ENCODE peak calls at places on chromosome 14, in ten cellular contexts. One of them, this sample, is unnamed.

GRCh38 chr14:21025374-21026151 is 702 bp upstream of the NDRG2 start:
- DNase-seq in CD8-positive, alpha-beta T cell: peak; percentile 29
- DNase-seq in stomach: peak; percentile 35
- DNase-seq in adrenal gland: peak; percentile 87
- DNase-seq in A549: no peak
- DNase-seq in cardiac muscle cell: peak; percentile 91
- DNase-seq in uterus: peak; percentile 95
- DNase-seq in left lung: no peak
- DNase-seq in PC-9: no peak
- DNase-seq in progenitor cell of endocrine pancreas: peak; percentile 38
- DNase-seq in this sample: peak; percentile 21

GRCh38 chr14:69010632-69011031 is 31.5 kb upstream of the ACTN1 start:
- DNase-seq in stomach: no peak
- DNase-seq in left lung: no peak
- DNase-seq in adrenal gland: no peak
- DNase-seq in cardiac muscle cell: no peak
- DNase-seq in CD8-positive, alpha-beta T cell: peak; percentile 29
- DNase-seq in PC-9: no peak
- DNase-seq in A549: no peak
- DNase-seq in uterus: no peak
- DNase-seq in progenitor cell of endocrine pancreas: no peak
- DNase-seq in this sample: no peak

GRCh38 chr14:38255408-38255672 is 553 bp downstream of the CLEC14A start:
- DNase-seq in stomach: no peak
- DNase-seq in PC-9: no peak
- DNase-seq in uterus: no peak
- DNase-seq in left lung: peak; percentile 80
- DNase-seq in progenitor cell of endocrine pancreas: peak; percentile 32
- DNase-seq in adrenal gland: no peak
- DNase-seq in cardiac muscle cell: no peak
- DNase-seq in CD8-positive, alpha-beta T cell: no peak
- DNase-seq in A549: no peak
- DNase-seq in this sample: peak; percentile 38

GRCh38 chr14:101761881-101762529 is 496 bp downstream of the PPP2R5C start:
- DNase-seq in PC-9: peak; percentile 57
- DNase-seq in CD8-positive, alpha-beta T cell: peak; percentile 69
- DNase-seq in uterus: peak; percentile 40
- DNase-seq in progenitor cell of endocrine pancreas: peak; percentile 52
- DNase-seq in left lung: no peak
- DNase-seq in A549: peak; percentile 57
- DNase-seq in cardiac muscle cell: peak; percentile 55
- DNase-seq in stomach: peak; percentile 54
- DNase-seq in adrenal gland: peak; percentile 63
- DNase-seq in this sample: peak; percentile 36

GRCh38 chr14:102525213-102526143 is 15.9 kb upstream of the ANKRD9 start:
- DNase-seq in adrenal gland: no peak
- DNase-seq in PC-9: peak; percentile 71
- DNase-seq in A549: no peak
- DNase-seq in left lung: no peak
- DNase-seq in progenitor cell of endocrine pancreas: no peak
- DNase-seq in uterus: peak; percentile 37
- DNase-seq in CD8-positive, alpha-beta T cell: peak; percentile 53
- DNase-seq in stomach: no peak
- DNase-seq in cardiac muscle cell: no peak
- DNase-seq in this sample: no peak

GRCh38 chr14:103688906-103689902 is 26.0 kb downstream of the XRCC3 start:
- DNase-seq in cardiac muscle cell: no peak
- DNase-seq in CD8-positive, alpha-beta T cell: no peak
- DNase-seq in PC-9: no peak
- DNase-seq in left lung: peak; percentile 82
- DNase-seq in progenitor cell of endocrine pancreas: no peak
- DNase-seq in A549: no peak
- DNase-seq in uterus: no peak
- DNase-seq in stomach: no peak
- DNase-seq in adrenal gland: peak; percentile 83
- DNase-seq in this sample: no peak

GRCh38 chr14:23559010-23559920 is 3.2 kb downstream of the THTPA start:
- DNase-seq in CD8-positive, alpha-beta T cell: peak; percentile 73
- DNase-seq in uterus: no peak
- DNase-seq in A549: peak; percentile 72
- DNase-seq in adrenal gland: peak; percentile 74
- DNase-seq in PC-9: peak; percentile 45
- DNase-seq in left lung: peak; percentile 86
- DNase-seq in stomach: peak; percentile 59
- DNase-seq in cardiac muscle cell: peak; percentile 69
- DNase-seq in progenitor cell of endocrine pancreas: peak; percentile 50
- DNase-seq in this sample: peak; percentile 69

GRCh38 chr14:66596241-66596985 is 88.5 kb downstream of the GPHN start:
- DNase-seq in cardiac muscle cell: no peak
- DNase-seq in uterus: no peak
- DNase-seq in PC-9: no peak
- DNase-seq in adrenal gland: no peak
- DNase-seq in stomach: no peak
- DNase-seq in CD8-positive, alpha-beta T cell: no peak
- DNase-seq in progenitor cell of endocrine pancreas: no peak
- DNase-seq in left lung: peak; percentile 57
- DNase-seq in A549: no peak
- DNase-seq in this sample: no peak

GRCh38 chr14:89265229-89265628 is 151.8 kb downstream of the FOXN3 start:
- DNase-seq in cardiac muscle cell: no peak
- DNase-seq in PC-9: no peak
- DNase-seq in left lung: no peak
- DNase-seq in progenitor cell of endocrine pancreas: no peak
- DNase-seq in CD8-positive, alpha-beta T cell: no peak
- DNase-seq in uterus: no peak
- DNase-seq in adrenal gland: no peak
- DNase-seq in A549: no peak
- DNase-seq in stomach: no peak
- DNase-seq in this sample: no peak

GRCh38 chr14:22866874-22867273 is 4.7 kb upstream of the LRP10 start:
- DNase-seq in adrenal gland: no peak
- DNase-seq in A549: no peak
- DNase-seq in PC-9: no peak
- DNase-seq in progenitor cell of endocrine pancreas: no peak
- DNase-seq in CD8-positive, alpha-beta T cell: no peak
- DNase-seq in cardiac muscle cell: no peak
- DNase-seq in left lung: no peak
- DNase-seq in stomach: no peak
- DNase-seq in uterus: no peak
- DNase-seq in this sample: no peak

GRCh38 chr14:67704484-67705089 is 2.9 kb downstream of the RDH12 start:
- DNase-seq in CD8-positive, alpha-beta T cell: no peak
- DNase-seq in A549: peak; percentile 74
- DNase-seq in cardiac muscle cell: peak; percentile 56
- DNase-seq in adrenal gland: no peak
- DNase-seq in progenitor cell of endocrine pancreas: no peak
- DNase-seq in uterus: no peak
- DNase-seq in stomach: no peak
- DNase-seq in left lung: no peak
- DNase-seq in PC-9: peak; percentile 51
- DNase-seq in this sample: peak; percentile 34

GRCh38 chr14:47917344-47917954 is 242.0 kb upstream of the MDGA2 start:
- DNase-seq in uterus: no peak
- DNase-seq in left lung: no peak
- DNase-seq in stomach: no peak
- DNase-seq in PC-9: peak; percentile 16
- DNase-seq in A549: no peak
- DNase-seq in cardiac muscle cell: peak; percentile 46
- DNase-seq in adrenal gland: no peak
- DNase-seq in progenitor cell of endocrine pancreas: peak; percentile 20
- DNase-seq in CD8-positive, alpha-beta T cell: no peak
- DNase-seq in this sample: peak; percentile 53

GRCh38 chr14:75979641-75980422 is 2.0 kb downstream of the TGFB3 start:
- DNase-seq in adrenal gland: no peak
- DNase-seq in left lung: peak; percentile 68
- DNase-seq in A549: no peak
- DNase-seq in cardiac muscle cell: no peak
- DNase-seq in stomach: no peak
- DNase-seq in uterus: peak; percentile 58
- DNase-seq in PC-9: no peak
- DNase-seq in progenitor cell of endocrine pancreas: no peak
- DNase-seq in CD8-positive, alpha-beta T cell: no peak
- DNase-seq in this sample: no peak

GRCh38 chr14:75980856-75981255 is 939 bp downstream of the TGFB3 start:
- DNase-seq in adrenal gland: no peak
- DNase-seq in cardiac muscle cell: no peak
- DNase-seq in stomach: peak; percentile 47
- DNase-seq in uterus: peak; percentile 38
- DNase-seq in progenitor cell of endocrine pancreas: no peak
- DNase-seq in PC-9: peak; percentile 48
- DNase-seq in A549: no peak
- DNase-seq in left lung: no peak
- DNase-seq in CD8-positive, alpha-beta T cell: no peak
- DNase-seq in this sample: no peak

GRCh38 chr14:75981426-75981825 is 369 bp downstream of the TGFB3 start:
- DNase-seq in PC-9: no peak
- DNase-seq in uterus: peak; percentile 36
- DNase-seq in stomach: no peak
- DNase-seq in cardiac muscle cell: peak; percentile 32
- DNase-seq in left lung: no peak
- DNase-seq in adrenal gland: peak; percentile 66
- DNase-seq in progenitor cell of endocrine pancreas: no peak
- DNase-seq in CD8-positive, alpha-beta T cell: peak; percentile 49
- DNase-seq in A549: no peak
- DNase-seq in this sample: no peak

GRCh38 chr14:75982724-75983358 is 1.0 kb upstream of the TGFB3 start:
- DNase-seq in PC-9: no peak
- DNase-seq in progenitor cell of endocrine pancreas: no peak
- DNase-seq in cardiac muscle cell: no peak
- DNase-seq in adrenal gland: peak; percentile 80
- DNase-seq in A549: peak; percentile 74
- DNase-seq in uterus: peak; percentile 87
- DNase-seq in stomach: no peak
- DNase-seq in CD8-positive, alpha-beta T cell: no peak
- DNase-seq in left lung: peak; percentile 88
- DNase-seq in this sample: no peak

DNA sequence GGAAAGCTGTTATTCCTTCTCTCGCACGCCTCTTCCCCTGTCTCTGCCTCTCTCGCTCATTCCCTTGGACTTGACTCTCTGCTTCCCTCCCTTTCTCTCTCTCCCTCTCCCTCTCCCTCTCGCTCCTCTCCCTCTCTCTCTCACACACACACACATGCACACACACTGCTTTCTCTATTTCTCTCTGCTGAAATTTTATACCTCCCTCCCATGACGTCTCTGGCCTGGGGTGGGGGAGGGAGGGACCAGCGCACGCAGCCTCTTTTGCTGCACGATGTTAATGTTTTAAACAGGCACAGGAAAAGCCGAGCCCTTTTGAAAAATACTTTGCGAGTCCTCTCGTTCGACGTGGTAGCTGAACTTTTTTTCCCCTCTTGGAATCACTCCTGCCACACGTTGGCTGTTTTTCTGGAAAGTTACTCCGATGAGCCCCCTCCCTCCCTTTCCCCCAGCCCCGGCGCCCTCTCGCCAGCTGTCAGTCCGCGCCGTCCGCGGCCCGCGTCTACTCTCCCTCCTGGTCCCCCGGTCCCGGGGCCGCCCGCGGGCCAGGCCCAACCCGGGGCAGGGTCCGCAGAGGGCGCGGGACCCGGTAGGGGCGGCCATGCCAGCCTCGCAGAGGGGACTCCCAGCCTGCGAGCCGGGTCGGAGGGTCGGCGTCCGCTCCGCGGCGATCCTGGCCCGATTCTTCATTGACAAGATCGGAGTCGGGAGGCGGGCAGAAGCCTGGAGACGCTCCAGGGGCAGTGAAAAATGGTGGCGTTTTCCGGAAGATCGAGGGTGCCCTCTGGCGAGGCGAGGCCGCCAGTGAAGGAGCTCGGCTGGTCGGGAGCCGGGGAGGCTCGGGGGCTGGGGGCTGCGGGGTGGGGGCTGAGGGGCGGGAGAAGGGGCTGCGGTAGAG is at the start of gene TGFB3:
- DNase-seq in adrenal gland: peak; percentile 92
- DNase-seq in uterus: peak; percentile 89
- DNase-seq in progenitor cell of endocrine pancreas: peak; percentile 81
- DNase-seq in left lung: peak; percentile 92
- DNase-seq in A549: peak; percentile 70
- DNase-seq in CD8-positive, alpha-beta T cell: peak; percentile 74
- DNase-seq in cardiac muscle cell: peak; percentile 87
- DNase-seq in PC-9: peak; percentile 96
- DNase-seq in stomach: peak; percentile 85
- DNase-seq in this sample: peak; percentile 83
- TF ChIP-seq CTCF in adrenal gland: peak; percentile 57
- TF ChIP-seq CTCF in uterus: peak; percentile 57
- TF ChIP-seq CTCF in progenitor cell of endocrine pancreas: peak; percentile 72
- TF ChIP-seq CTCF in left lung: peak; percentile 56
- TF ChIP-seq CTCF in A549: peak; percentile 68
- TF ChIP-seq CTCF in CD8-positive, alpha-beta T cell: peak; percentile 48
- TF ChIP-seq CTCF in cardiac muscle cell: peak; percentile 50
- TF ChIP-seq CTCF in PC-9: peak; percentile 79
- TF ChIP-seq CTCF in stomach: peak; percentile 23
- TF ChIP-seq CTCF in this sample: peak; percentile 35

GRCh38 chr14:74048291-74048690 is 29.1 kb downstream of the BBOF1 start:
- DNase-seq in left lung: no peak
- DNase-seq in adrenal gland: no peak
- DNase-seq in PC-9: peak; percentile 27
- DNase-seq in CD8-positive, alpha-beta T cell: no peak
- DNase-seq in progenitor cell of endocrine pancreas: no peak
- DNase-seq in uterus: no peak
- DNase-seq in stomach: no peak
- DNase-seq in A549: peak; percentile 24
- DNase-seq in cardiac muscle cell: peak; percentile 7
- DNase-seq in this sample: peak; percentile 30
- TF ChIP-seq CTCF in left lung: no peak
- TF ChIP-seq CTCF in adrenal gland: no peak
- TF ChIP-seq CTCF in PC-9: no peak
- TF ChIP-seq CTCF in CD8-positive, alpha-beta T cell: no peak
- TF ChIP-seq CTCF in progenitor cell of endocrine pancreas: peak; percentile 15
- TF ChIP-seq CTCF in uterus: no peak
- TF ChIP-seq CTCF in stomach: no peak
- TF ChIP-seq CTCF in A549: no peak
- TF ChIP-seq CTCF in cardiac muscle cell: no peak
- TF ChIP-seq CTCF in this sample: no peak

DNA sequence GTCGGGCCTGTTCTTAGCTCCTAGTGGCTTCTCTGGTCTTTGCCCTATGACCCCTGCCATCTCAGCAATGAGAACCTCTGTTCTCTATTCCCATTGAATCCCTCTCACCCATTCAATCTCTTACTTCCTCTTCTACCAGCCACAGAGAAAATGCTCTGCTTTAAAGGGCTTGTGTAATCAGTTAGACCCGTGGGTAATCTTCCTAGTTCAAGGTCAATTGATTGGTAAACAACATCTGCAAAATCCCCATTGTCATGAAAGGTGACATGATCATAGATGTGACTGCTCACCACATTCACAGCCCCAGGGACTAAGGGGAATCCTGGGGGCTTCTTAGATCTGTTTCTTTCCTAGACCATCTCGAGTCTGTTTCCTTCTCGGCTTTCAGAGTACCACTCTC is 7.2 kb upstream of the CCDC197 start:
- DNase-seq in cardiac muscle cell: no peak
- DNase-seq in PC-9: no peak
- DNase-seq in CD8-positive, alpha-beta T cell: no peak
- DNase-seq in left lung: no peak
- DNase-seq in uterus: no peak
- DNase-seq in adrenal gland: no peak
- DNase-seq in progenitor cell of endocrine pancreas: no peak
- DNase-seq in stomach: no peak
- DNase-seq in A549: no peak
- DNase-seq in this sample: no peak
- TF ChIP-seq CTCF in cardiac muscle cell: no peak
- TF ChIP-seq CTCF in PC-9: no peak
- TF ChIP-seq CTCF in CD8-positive, alpha-beta T cell: no peak
- TF ChIP-seq CTCF in left lung: no peak
- TF ChIP-seq CTCF in uterus: no peak
- TF ChIP-seq CTCF in adrenal gland: no peak
- TF ChIP-seq CTCF in progenitor cell of endocrine pancreas: no peak
- TF ChIP-seq CTCF in stomach: no peak
- TF ChIP-seq CTCF in A549: no peak
- TF ChIP-seq CTCF in this sample: no peak

GRCh38 chr14:90775441-90775840 is 40.8 kb downstream of the TTC7B start:
- DNase-seq in adrenal gland: peak; percentile 27
- DNase-seq in A549: no peak
- DNase-seq in CD8-positive, alpha-beta T cell: no peak
- DNase-seq in uterus: no peak
- DNase-seq in stomach: no peak
- DNase-seq in left lung: no peak
- DNase-seq in cardiac muscle cell: no peak
- DNase-seq in PC-9: no peak
- DNase-seq in progenitor cell of endocrine pancreas: no peak
- DNase-seq in this sample: no peak
- TF ChIP-seq CTCF in adrenal gland: no peak
- TF ChIP-seq CTCF in A549: no peak
- TF ChIP-seq CTCF in CD8-positive, alpha-beta T cell: no peak
- TF ChIP-seq CTCF in uterus: no peak
- TF ChIP-seq CTCF in stomach: no peak
- TF ChIP-seq CTCF in left lung: no peak
- TF ChIP-seq CTCF in cardiac muscle cell: no peak
- TF ChIP-seq CTCF in PC-9: no peak
- TF ChIP-seq CTCF in progenitor cell of endocrine pancreas: no peak
- TF ChIP-seq CTCF in this sample: no peak

This sample was measured in endothelial cell.